ENCODE peak calls at places on chromosomes 12 and 14, in six cellular contexts. K, I, T, N, C and F are unnamed samples.

GRCh38 chr12:124542021-124542941 is 25.1 kb downstream of the NCOR2 start:
- DNase-seq in K (no peak), I (no peak), T (no peak), N (no peak), C (no peak), F (no peak)

GRCh38 chr12:126510630-126511029 is 1445.4 kb downstream of the AACS start:
- DNase-seq in K (no peak), I (no peak), T (no peak), N (no peak), C (no peak), F (no peak)

GRCh38 chr12:87413784-87414183 is 615.4 kb downstream of the C12orf50 start:
- DNase-seq in K (peak; percentile 85), I (no peak), T (no peak), N (no peak), C (no peak), F (no peak)

GRCh38 chr12:5204271-5204670 is 160.6 kb downstream of the KCNA5 start:
- DNase-seq in K (no peak), I (no peak), T (no peak), N (no peak), C (no peak), F (no peak)

GRCh38 chr14:97120204-97121120 is 323.3 kb downstream of the VRK1 start:
- DNase-seq in K (no peak), I (no peak), T (no peak), N (peak; percentile 49), C (no peak), F (no peak)

GRCh38 chr12:119735079-119735478 is 67.1 kb downstream of the PRKAB1 start:
- DNase-seq in K (no peak), I (no peak), T (no peak), N (no peak), C (no peak), F (no peak)

GRCh38 chr12:31887109-31887811 is 72.0 kb upstream of the RESF1 start:
- DNase-seq in K (no peak), I (no peak), T (no peak), N (no peak), C (peak; percentile 72), F (no peak)

GRCh38 chr14:80077262-80077661 is 134.0 kb downstream of the DIO2 start:
- DNase-seq in K (peak; percentile 50), I (no peak), T (no peak), N (no peak), C (no peak), F (no peak)

GRCh38 chr12:88934163-88934747 is 354.0 kb upstream of the KITLG start:
- DNase-seq in K (peak; percentile 71), I (no peak), T (no peak), N (no peak), C (no peak), F (no peak)

GRCh38 chr12:95731519-95731958 is 59.0 kb downstream of the NTN4 start:
- DNase-seq in K (no peak), I (no peak), T (no peak), N (no peak), C (no peak), F (no peak)

GRCh38 chr12:712172-712863 is 40.1 kb upstream of the WNK1 start:
- DNase-seq in K (no peak), I (no peak), T (no peak), N (no peak), C (no peak), F (no peak)

GRCh38 chr12:39682689-39683477 is 63.3 kb upstream of the ABCD2 start:
- DNase-seq in K (no peak), I (no peak), T (no peak), N (no peak), C (no peak), F (no peak)

GRCh38 chr14:20343855-20344205 is 395 bp downstream of the PARP2 start:
- DNase-seq in K (peak; percentile 20), I (no peak), T (no peak), N (no peak), C (no peak), F (no peak)

GRCh38 chr12:90995041-90995440 is 9.7 kb downstream of the EPYC start:
- DNase-seq in K (no peak), I (no peak), T (no peak), N (no peak), C (no peak), F (no peak)

GRCh38 chr14:42110167-42110566 is 503.5 kb downstream of the LRFN5 start:
- DNase-seq in K (peak; percentile 29), I (no peak), T (no peak), N (no peak), C (no peak), F (peak; percentile 9)

GRCh38 chr12:47079365-47079893 is at the start of gene PCED1B:
- DNase-seq in K (peak; percentile 46), I (no peak), T (peak; percentile 90), N (peak; percentile 71), C (no peak), F (peak; percentile 81)

GRCh38 chr14:39393289-39393688 is 38.9 kb downstream of the FBXO33 start:
- DNase-seq in K (no peak), I (no peak), T (no peak), N (no peak), C (no peak), F (no peak)

GRCh38 chr14:21999400-21999799 is 325.8 kb upstream of the OR4E1 start:
- DNase-seq in K (no peak), I (no peak), T (no peak), N (no peak), C (no peak), F (no peak)

GRCh38 chr12:54648265-54648664 is at the start of gene DCD:
- DNase-seq in K (no peak), I (no peak), T (no peak), N (no peak), C (no peak), F (no peak)

GRCh38 chr14:70934502-70935134 is 27.4 kb downstream of the PCNX1 start:
- DNase-seq in K (peak; percentile 30), I (no peak), T (no peak), N (no peak), C (no peak), F (no peak)

GRCh38 chr12:32586390-32586789 is 92.7 kb upstream of the DNM1L start:
- DNase-seq in K (peak; percentile 68), I (no peak), T (no peak), N (no peak), C (no peak), F (peak; percentile 49)

GRCh38 chr12:84814664-84815245 is 97.8 kb downstream of the SLC6A15 start:
- DNase-seq in K (peak; percentile 63), I (no peak), T (no peak), N (no peak), C (no peak), F (no peak)

GRCh38 chr12:3271146-3271545 is 194.0 kb downstream of the TSPAN9 start:
- DNase-seq in K (peak; percentile 9), I (no peak), T (no peak), N (no peak), C (no peak), F (no peak)

GRCh38 chr12:47729233-47729632 is 3.9 kb upstream of the ENDOU start:
- DNase-seq in K (no peak), I (no peak), T (peak; percentile 55), N (no peak), C (no peak), F (no peak)

GRCh38 chr14:90109858-90110257 is 48.1 kb downstream of the KCNK13 start:
- DNase-seq in K (no peak), I (peak; percentile 13), T (no peak), N (no peak), C (no peak), F (peak; percentile 7)

GRCh38 chr12:96658075-96658474 is 168.7 kb downstream of the CFAP54 start:
- DNase-seq in K (no peak), I (no peak), T (no peak), N (no peak), C (no peak), F (peak; percentile 57)

GRCh38 chr12:56723889-56724659 is 1.0 kb downstream of the NACA start:
- DNase-seq in K (peak; percentile 72), I (no peak), T (no peak), N (peak; percentile 21), C (no peak), F (peak; percentile 44)

GRCh38 chr12:56722832-56723231 is 2.3 kb downstream of the NACA start:
- DNase-seq in K (no peak), I (no peak), T (no peak), N (no peak), C (no peak), F (no peak)

GRCh38 chr12:56720696-56721615 is 4.1 kb downstream of the NACA start:
- DNase-seq in K (no peak), I (no peak), T (no peak), N (no peak), C (no peak), F (peak; percentile 74)

GRCh38 chr12:56723352-56723751 is 1.7 kb downstream of the NACA start:
- DNase-seq in K (no peak), I (no peak), T (no peak), N (no peak), C (no peak), F (no peak)

GRCh38 chr12:56721721-56722120 is 3.4 kb downstream of the NACA start:
- DNase-seq in K (no peak), I (no peak), T (no peak), N (no peak), C (no peak), F (no peak)
- H3K4me3 ChIP-seq in K (peak overlapping the region; percentile 0), I (peak overlapping the region; percentile 14), T (no peak overlapping the region), N (no peak overlapping the region), C (peak overlapping the region; percentile 8), F (peak overlapping the region; percentile 75)

GRCh38 chr12:22046090-22046967 is at the start of gene CMAS:
- DNase-seq in K (peak; percentile 52), I (peak; percentile 38), T (peak; percentile 84), N (peak; percentile 79), C (peak; percentile 27), F (peak; percentile 56)
- H3K4me3 ChIP-seq in K (peak within 1 kb of the TSS; percentile 76), I (peak within 1 kb of the TSS; percentile 86), T (peak within 1 kb of the TSS; percentile 81), N (peak within 1 kb of the TSS; percentile 91), C (peak within 1 kb of the TSS; percentile 97), F (peak within 1 kb of the TSS; percentile 97)

GRCh38 chr12:16291032-16291431 is 13.5 kb upstream of the SLC15A5 start:
- DNase-seq in K (no peak), I (no peak), T (no peak), N (no peak), C (no peak), F (no peak)
- H3K4me3 ChIP-seq in K (no peak overlapping the region), I (no peak overlapping the region), T (no peak overlapping the region), N (no peak overlapping the region), C (no peak overlapping the region), F (no peak overlapping the region)

GRCh38 chr14:94128216-94128839 is 1.1 kb downstream of the IFI27L2 start:
- DNase-seq in K (no peak), I (no peak), T (no peak), N (no peak), C (no peak), F (no peak)
- H3K4me3 ChIP-seq in K (peak overlapping the region; percentile 67), I (no peak overlapping the region), T (no peak overlapping the region), N (no peak overlapping the region), C (peak overlapping the region; percentile 62), F (no peak overlapping the region)

GRCh38 chr14:99234366-99234765 is 37.6 kb downstream of the BCL11B start:
- DNase-seq in K (no peak), I (no peak), T (no peak), N (no peak), C (no peak), F (no peak)
- H3K4me3 ChIP-seq in K (no peak overlapping the region), I (no peak overlapping the region), T (no peak overlapping the region), N (peak overlapping the region; percentile 45), C (no peak overlapping the region), F (no peak overlapping the region)